ENCODE peak calls at places on chromosomes 7 and 10, in six cellular contexts. L, G, F, H, A and I are unnamed samples.

GRCh38 chr10:63603709-63604445 is 82.7 kb downstream of the REEP3 start:
- DNase-seq in F (peak), H (no peak), A (no peak), G (no peak), L (no peak), I (peak)

GRCh38 chr7:128053023-128053422 is 21.8 kb upstream of the LRRC4 start:
- DNase-seq in G (no peak), L (no peak), H (no peak), A (no peak), F (peak), I (peak)

GRCh38 chr10:120953897-120954296 is 102.7 kb downstream of the WDR11 start:
- DNase-seq in G (no peak), F (no peak), A (no peak), L (no peak), H (peak), I (no peak)

GRCh38 chr10:112631501-112632410 is 184.7 kb downstream of the VTI1A start:
- DNase-seq in H (no peak), G (no peak), A (no peak), F (peak), L (no peak), I (peak)

GRCh38 chr7:32559480-32559879 is 64.2 kb downstream of the AVL9 start:
- DNase-seq in G (no peak), H (no peak), L (no peak), A (no peak), F (no peak), I (no peak)

GRCh38 chr10:73889014-73889413 is 14.7 kb upstream of the CAMK2G start:
- DNase-seq in L (no peak), A (no peak), F (peak), G (peak), H (peak), I (peak)

GRCh38 chr7:142539901-142540300 is 209.4 kb upstream of the PRSS1 start:
- DNase-seq in H (no peak), F (peak), G (no peak), L (no peak), A (no peak), I (peak)

GRCh38 chr7:108578937-108579336 is 9.3 kb downstream of the DNAJB9 start:
- DNase-seq in F (no peak), H (no peak), A (no peak), L (no peak), G (no peak), I (no peak)

GRCh38 chr10:1251769-1252168 is 195.6 kb downstream of the WDR37 start:
- DNase-seq in A (no peak), G (no peak), F (no peak), H (no peak), L (no peak), I (no peak)

GRCh38 chr10:16545126-16545736 is 23.6 kb upstream of the C1QL3 start:
- DNase-seq in G (no peak), A (no peak), L (no peak), F (peak), H (peak), I (peak)

GRCh38 chr7:112996472-112996871 is 90.2 kb downstream of the GPR85 start:
- DNase-seq in H (no peak), G (no peak), L (no peak), A (no peak), F (no peak), I (no peak)

GRCh38 chr7:95491634-95492314 is 6.0 kb downstream of the ASB4 start:
- DNase-seq in F (peak), G (no peak), H (no peak), A (no peak), L (no peak), I (no peak)

GRCh38 chr7:1818581-1819200 is 148.6 kb downstream of the ELFN1 start:
- DNase-seq in H (peak), F (no peak), L (no peak), G (no peak), A (no peak), I (no peak)

GRCh38 chr10:35517431-35518181 is 87.5 kb upstream of the GJD4 start:
- DNase-seq in A (peak), L (peak), G (no peak), F (peak), H (no peak), I (peak)

GRCh38 chr7:24858108-24858977 is 101.1 kb upstream of the GSDME start:
- DNase-seq in F (no peak), L (no peak), H (no peak), A (no peak), G (no peak), I (no peak)

GRCh38 chr10:33460461-33461294 is 126.2 kb upstream of the NRP1 start:
- DNase-seq in L (peak), F (peak), H (no peak), G (no peak), A (no peak), I (peak)

GRCh38 chr10:17025444-17026295 is 103.9 kb downstream of the CUBN start:
- DNase-seq in A (peak), L (no peak), H (peak), G (peak), F (peak), I (peak)

GRCh38 chr7:136528329-136528728 is 340.1 kb upstream of the CHRM2 start:
- DNase-seq in A (no peak), H (no peak), G (peak), L (no peak), F (peak), I (peak)

GRCh38 chr7:144835166-144835611 is 664 bp downstream of the TPK1 start:
- DNase-seq in F (peak), A (peak), G (no peak), L (peak), H (no peak), I (peak)

GRCh38 chr10:101814466-101815041 is 3.7 kb downstream of the OGA start:
- DNase-seq in G (no peak), L (no peak), H (no peak), A (no peak), F (no peak), I (no peak)

GRCh38 chr7:92230547-92230946 is 15.2 kb downstream of the KRIT1 start:
- DNase-seq in G (no peak), F (no peak), H (no peak), L (no peak), A (no peak), I (no peak)

GRCh38 chr10:126504051-126504760 is 115.9 kb upstream of the ADAM12 start:
- DNase-seq in H (peak), A (no peak), F (peak), L (peak), G (no peak), I (peak)

GRCh38 chr7:119028736-119029135 is 804.2 kb downstream of the ANKRD7 start:
- DNase-seq in H (no peak), L (no peak), A (no peak), G (no peak), F (no peak), I (no peak)

GRCh38 chr7:24576171-24577052 is 3.2 kb downstream of the PALS2 start:
- DNase-seq in G (peak), F (peak), L (peak), H (peak), A (no peak), I (peak)

GRCh38 chr10:85124592-85124991 is 796.2 kb downstream of the CCSER2 start:
- DNase-seq in L (no peak), G (no peak), F (no peak), A (peak), H (no peak), I (no peak)

GRCh38 chr10:48282829-48283228 is 8.3 kb upstream of the FRMPD2 start:
- DNase-seq in H (no peak), G (no peak), F (no peak), L (no peak), A (no peak), I (no peak)

GRCh38 chr10:103506061-103506460 is 12.6 kb downstream of the NEURL1 start:
- DNase-seq in F (no peak), A (no peak), G (no peak), H (no peak), L (no peak), I (no peak)

GRCh38 chr7:2190531-2190930 is 42.2 kb downstream of the MAD1L1 start:
- DNase-seq in A (no peak), L (no peak), H (no peak), F (no peak), G (no peak), I (peak)

GRCh38 chr10:77286851-77287250 is 350.8 kb downstream of the KCNMA1 start:
- DNase-seq in A (no peak), F (no peak), H (no peak), G (no peak), L (no peak), I (no peak)

GRCh38 chr10:77289790-77290189 is 347.8 kb downstream of the KCNMA1 start:
- DNase-seq in H (no peak), G (no peak), L (no peak), F (peak), A (no peak), I (no peak)

GRCh38 chr10:77287647-77288120 is 349.9 kb downstream of the KCNMA1 start:
- DNase-seq in G (no peak), F (no peak), L (peak), H (peak), A (no peak), I (no peak)

GRCh38 chr10:77290528-77291155 is 347.0 kb downstream of the KCNMA1 start:
- DNase-seq in L (no peak), H (no peak), A (no peak), G (peak), F (peak), I (peak)

GRCh38 chr10:77289027-77289501 is 348.5 kb downstream of the KCNMA1 start:
- DNase-seq in A (no peak), G (no peak), F (no peak), H (peak), L (no peak), I (no peak)
- TF ChIP-seq CTCF in A (no peak), G (no peak), F (no peak), H (no peak), L (no peak), I (no peak)

DNA sequence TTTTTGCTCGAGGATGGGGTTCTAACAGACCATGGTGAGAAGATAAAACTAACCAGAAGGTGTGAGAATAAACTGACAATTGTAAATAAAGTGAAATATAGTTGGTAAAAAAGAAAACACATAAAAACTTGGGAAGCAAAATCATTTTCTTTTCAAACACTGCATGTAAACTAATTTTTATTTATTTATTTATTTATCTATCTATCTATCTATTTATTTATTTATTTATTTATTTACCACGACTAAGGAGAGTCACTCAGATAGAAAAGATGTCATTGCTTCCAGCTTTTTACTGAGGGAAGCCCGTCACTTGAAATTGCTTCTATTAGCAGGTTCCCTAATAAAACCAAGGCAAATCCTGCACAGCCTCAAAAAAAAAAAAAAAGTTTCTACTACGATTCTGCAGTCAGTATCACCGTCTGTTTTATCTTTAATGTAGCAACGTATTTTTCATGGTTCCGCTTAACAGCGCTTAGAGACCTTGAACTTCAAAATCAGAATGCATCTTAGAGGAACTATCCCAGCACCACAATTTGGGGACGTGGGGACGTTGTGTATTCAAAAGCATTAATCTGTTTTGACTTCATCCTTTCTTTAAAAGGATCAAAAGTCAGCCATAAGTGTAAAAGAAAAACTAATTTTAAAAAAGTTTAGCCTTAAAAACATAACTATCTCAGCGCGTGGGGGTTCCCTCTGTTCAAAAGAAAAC is 33.2 kb upstream of the EBLN1 start:
- DNase-seq in G (no peak), L (no peak), H (no peak), F (peak), A (no peak), I (no peak)
- H3K4me3 ChIP-seq in G (peak), L (peak), H (peak), F (peak), A (peak), I (peak)

DNA sequence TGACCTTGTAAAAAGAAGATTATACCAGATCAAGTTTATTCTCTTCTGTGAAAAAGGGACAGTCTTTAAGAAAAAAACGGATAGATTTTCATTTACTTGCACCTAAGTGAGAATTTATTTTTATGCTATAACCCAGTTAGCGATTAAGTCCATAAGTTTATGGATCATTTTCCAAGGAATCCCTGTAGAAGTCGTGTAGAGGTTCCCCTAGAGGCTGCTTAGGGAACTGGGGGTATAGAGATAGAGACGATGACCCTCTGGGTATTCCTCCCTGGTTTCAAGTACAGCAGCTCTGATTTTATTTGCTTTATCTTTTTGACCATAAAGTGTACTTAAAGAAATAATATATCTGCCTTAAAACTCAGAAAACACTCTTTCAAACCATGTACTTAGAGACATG is 648.4 kb upstream of the LRRTM3 start:
- DNase-seq in A (no peak), G (no peak), L (no peak), H (no peak), F (no peak), I (no peak)
- TF ChIP-seq CTCF in A (no peak), G (no peak), L (no peak), H (peak), F (no peak), I (no peak)

GRCh38 chr10:118832242-118832651 is 77.5 kb upstream of the CACUL1 start:
- DNase-seq in A (peak), F (peak), G (no peak), H (peak), L (peak), I (no peak)
- H3K4me3 ChIP-seq in A (peak), F (peak), G (no peak), H (no peak), L (no peak), I (no peak)